ENCODE peak calls at places on chromosomes 11 and 22, in ten cellular contexts. One of them, this sample, is unnamed.

GRCh38 chr22:46220921-46221320 is 29.2 kb downstream of the CDPF1 start:
- DNase-seq in NCI-H2171 treated with DMSO at 0.1 percent for 48 hours: no peak
- DNase-seq in cardiac muscle cell: peak
- DNase-seq in mesendoderm: no peak
- DNase-seq in CD8-positive, alpha-beta memory T cell: no peak
- DNase-seq in stimulated activated CD4-positive, alpha-beta T cell treated with anti-CD3 and anti-CD28 coated beads, Interleukin-12 subunit alpha, Interleukin-12 subunit beta, amount 100 ng/mL, for 48 hours: no peak
- DNase-seq in neuronal stem cell: no peak
- DNase-seq in HT1080: peak
- DNase-seq in GM23248: peak
- DNase-seq in stimulated activated CD8-positive, alpha-beta memory T cell treated with anti-CD3 and anti-CD28 coated beads, Interleukin-7, amount 100 ng/mL, for 1 hour: no peak
- DNase-seq in this sample: no peak

GRCh38 chr11:70739811-70740474 is 341.6 kb downstream of the CTTN start:
- DNase-seq in cardiac muscle cell: no peak
- DNase-seq in HT1080: no peak
- DNase-seq in mesendoderm: peak
- DNase-seq in GM23248: no peak
- DNase-seq in stimulated activated CD4-positive, alpha-beta T cell treated with anti-CD3 and anti-CD28 coated beads, Interleukin-12 subunit alpha, Interleukin-12 subunit beta, amount 100 ng/mL, for 48 hours: no peak
- DNase-seq in neuronal stem cell: no peak
- DNase-seq in CD8-positive, alpha-beta memory T cell: no peak
- DNase-seq in NCI-H2171 treated with DMSO at 0.1 percent for 48 hours: no peak
- DNase-seq in stimulated activated CD8-positive, alpha-beta memory T cell treated with anti-CD3 and anti-CD28 coated beads, Interleukin-7, amount 100 ng/mL, for 1 hour: no peak
- DNase-seq in this sample: no peak

GRCh38 chr11:117826832-117827231 is 2.3 kb upstream of the FXYD2 start:
- DNase-seq in HT1080: no peak
- DNase-seq in stimulated activated CD8-positive, alpha-beta memory T cell treated with anti-CD3 and anti-CD28 coated beads, Interleukin-7, amount 100 ng/mL, for 1 hour: no peak
- DNase-seq in cardiac muscle cell: no peak
- DNase-seq in mesendoderm: no peak
- DNase-seq in NCI-H2171 treated with DMSO at 0.1 percent for 48 hours: no peak
- DNase-seq in neuronal stem cell: no peak
- DNase-seq in stimulated activated CD4-positive, alpha-beta T cell treated with anti-CD3 and anti-CD28 coated beads, Interleukin-12 subunit alpha, Interleukin-12 subunit beta, amount 100 ng/mL, for 48 hours: no peak
- DNase-seq in CD8-positive, alpha-beta memory T cell: no peak
- DNase-seq in GM23248: no peak
- DNase-seq in this sample: no peak

GRCh38 chr11:83655996-83656395 is 369.8 kb upstream of the CCDC90B start:
- DNase-seq in stimulated activated CD4-positive, alpha-beta T cell treated with anti-CD3 and anti-CD28 coated beads, Interleukin-12 subunit alpha, Interleukin-12 subunit beta, amount 100 ng/mL, for 48 hours: no peak
- DNase-seq in NCI-H2171 treated with DMSO at 0.1 percent for 48 hours: peak
- DNase-seq in HT1080: no peak
- DNase-seq in GM23248: peak
- DNase-seq in neuronal stem cell: no peak
- DNase-seq in mesendoderm: no peak
- DNase-seq in cardiac muscle cell: no peak
- DNase-seq in stimulated activated CD8-positive, alpha-beta memory T cell treated with anti-CD3 and anti-CD28 coated beads, Interleukin-7, amount 100 ng/mL, for 1 hour: no peak
- DNase-seq in CD8-positive, alpha-beta memory T cell: no peak
- DNase-seq in this sample: no peak

GRCh38 chr11:81574301-81574700 is 1159.4 kb downstream of the FAM181B start:
- DNase-seq in GM23248: no peak
- DNase-seq in stimulated activated CD8-positive, alpha-beta memory T cell treated with anti-CD3 and anti-CD28 coated beads, Interleukin-7, amount 100 ng/mL, for 1 hour: no peak
- DNase-seq in neuronal stem cell: no peak
- DNase-seq in NCI-H2171 treated with DMSO at 0.1 percent for 48 hours: no peak
- DNase-seq in stimulated activated CD4-positive, alpha-beta T cell treated with anti-CD3 and anti-CD28 coated beads, Interleukin-12 subunit alpha, Interleukin-12 subunit beta, amount 100 ng/mL, for 48 hours: no peak
- DNase-seq in HT1080: no peak
- DNase-seq in mesendoderm: no peak
- DNase-seq in CD8-positive, alpha-beta memory T cell: no peak
- DNase-seq in cardiac muscle cell: no peak
- DNase-seq in this sample: no peak

GRCh38 chr11:12802418-12803085 is 128.3 kb downstream of the TEAD1 start:
- DNase-seq in CD8-positive, alpha-beta memory T cell: no peak
- DNase-seq in HT1080: peak
- DNase-seq in mesendoderm: peak
- DNase-seq in GM23248: peak
- DNase-seq in cardiac muscle cell: peak
- DNase-seq in NCI-H2171 treated with DMSO at 0.1 percent for 48 hours: peak
- DNase-seq in stimulated activated CD4-positive, alpha-beta T cell treated with anti-CD3 and anti-CD28 coated beads, Interleukin-12 subunit alpha, Interleukin-12 subunit beta, amount 100 ng/mL, for 48 hours: no peak
- DNase-seq in neuronal stem cell: peak
- DNase-seq in stimulated activated CD8-positive, alpha-beta memory T cell treated with anti-CD3 and anti-CD28 coated beads, Interleukin-7, amount 100 ng/mL, for 1 hour: no peak
- DNase-seq in this sample: no peak

GRCh38 chr11:2655834-2656622 is 43.8 kb downstream of the KCNQ1OT1 start:
- DNase-seq in mesendoderm: peak
- DNase-seq in NCI-H2171 treated with DMSO at 0.1 percent for 48 hours: no peak
- DNase-seq in CD8-positive, alpha-beta memory T cell: no peak
- DNase-seq in stimulated activated CD8-positive, alpha-beta memory T cell treated with anti-CD3 and anti-CD28 coated beads, Interleukin-7, amount 100 ng/mL, for 1 hour: no peak
- DNase-seq in neuronal stem cell: no peak
- DNase-seq in cardiac muscle cell: peak
- DNase-seq in HT1080: peak
- DNase-seq in GM23248: peak
- DNase-seq in stimulated activated CD4-positive, alpha-beta T cell treated with anti-CD3 and anti-CD28 coated beads, Interleukin-12 subunit alpha, Interleukin-12 subunit beta, amount 100 ng/mL, for 48 hours: no peak
- DNase-seq in this sample: peak

GRCh38 chr11:35735903-35736302 is 73.3 kb downstream of the TRIM44 start:
- DNase-seq in neuronal stem cell: no peak
- DNase-seq in CD8-positive, alpha-beta memory T cell: no peak
- DNase-seq in stimulated activated CD4-positive, alpha-beta T cell treated with anti-CD3 and anti-CD28 coated beads, Interleukin-12 subunit alpha, Interleukin-12 subunit beta, amount 100 ng/mL, for 48 hours: no peak
- DNase-seq in stimulated activated CD8-positive, alpha-beta memory T cell treated with anti-CD3 and anti-CD28 coated beads, Interleukin-7, amount 100 ng/mL, for 1 hour: no peak
- DNase-seq in HT1080: no peak
- DNase-seq in NCI-H2171 treated with DMSO at 0.1 percent for 48 hours: no peak
- DNase-seq in GM23248: no peak
- DNase-seq in mesendoderm: no peak
- DNase-seq in cardiac muscle cell: peak
- DNase-seq in this sample: no peak

GRCh38 chr22:35914665-35915476 is 113.8 kb downstream of the RBFOX2 start:
- DNase-seq in mesendoderm: peak
- DNase-seq in stimulated activated CD4-positive, alpha-beta T cell treated with anti-CD3 and anti-CD28 coated beads, Interleukin-12 subunit alpha, Interleukin-12 subunit beta, amount 100 ng/mL, for 48 hours: no peak
- DNase-seq in NCI-H2171 treated with DMSO at 0.1 percent for 48 hours: peak
- DNase-seq in GM23248: peak
- DNase-seq in cardiac muscle cell: peak
- DNase-seq in stimulated activated CD8-positive, alpha-beta memory T cell treated with anti-CD3 and anti-CD28 coated beads, Interleukin-7, amount 100 ng/mL, for 1 hour: no peak
- DNase-seq in HT1080: peak
- DNase-seq in neuronal stem cell: peak
- DNase-seq in CD8-positive, alpha-beta memory T cell: no peak
- DNase-seq in this sample: peak

GRCh38 chr11:72637198-72637597 is 37.0 kb downstream of the PDE2A start:
- DNase-seq in stimulated activated CD4-positive, alpha-beta T cell treated with anti-CD3 and anti-CD28 coated beads, Interleukin-12 subunit alpha, Interleukin-12 subunit beta, amount 100 ng/mL, for 48 hours: no peak
- DNase-seq in HT1080: no peak
- DNase-seq in NCI-H2171 treated with DMSO at 0.1 percent for 48 hours: peak
- DNase-seq in cardiac muscle cell: no peak
- DNase-seq in neuronal stem cell: no peak
- DNase-seq in stimulated activated CD8-positive, alpha-beta memory T cell treated with anti-CD3 and anti-CD28 coated beads, Interleukin-7, amount 100 ng/mL, for 1 hour: no peak
- DNase-seq in GM23248: no peak
- DNase-seq in CD8-positive, alpha-beta memory T cell: no peak
- DNase-seq in mesendoderm: no peak
- DNase-seq in this sample: no peak

GRCh38 chr11:75792127-75792731 is 22.8 kb upstream of the UVRAG start:
- DNase-seq in NCI-H2171 treated with DMSO at 0.1 percent for 48 hours: no peak
- DNase-seq in GM23248: no peak
- DNase-seq in mesendoderm: no peak
- DNase-seq in stimulated activated CD8-positive, alpha-beta memory T cell treated with anti-CD3 and anti-CD28 coated beads, Interleukin-7, amount 100 ng/mL, for 1 hour: no peak
- DNase-seq in CD8-positive, alpha-beta memory T cell: no peak
- DNase-seq in neuronal stem cell: no peak
- DNase-seq in cardiac muscle cell: no peak
- DNase-seq in stimulated activated CD4-positive, alpha-beta T cell treated with anti-CD3 and anti-CD28 coated beads, Interleukin-12 subunit alpha, Interleukin-12 subunit beta, amount 100 ng/mL, for 48 hours: no peak
- DNase-seq in HT1080: no peak
- DNase-seq in this sample: no peak

GRCh38 chr11:111631666-111632039 is 29.4 kb downstream of the SIK2 start:
- DNase-seq in cardiac muscle cell: peak
- DNase-seq in NCI-H2171 treated with DMSO at 0.1 percent for 48 hours: no peak
- DNase-seq in CD8-positive, alpha-beta memory T cell: no peak
- DNase-seq in mesendoderm: peak
- DNase-seq in neuronal stem cell: no peak
- DNase-seq in HT1080: peak
- DNase-seq in GM23248: peak
- DNase-seq in stimulated activated CD8-positive, alpha-beta memory T cell treated with anti-CD3 and anti-CD28 coated beads, Interleukin-7, amount 100 ng/mL, for 1 hour: no peak
- DNase-seq in stimulated activated CD4-positive, alpha-beta T cell treated with anti-CD3 and anti-CD28 coated beads, Interleukin-12 subunit alpha, Interleukin-12 subunit beta, amount 100 ng/mL, for 48 hours: no peak
- DNase-seq in this sample: no peak

GRCh38 chr11:119416606-119417580 is 6.1 kb downstream of the THY1 start:
- DNase-seq in stimulated activated CD8-positive, alpha-beta memory T cell treated with anti-CD3 and anti-CD28 coated beads, Interleukin-7, amount 100 ng/mL, for 1 hour: no peak
- DNase-seq in GM23248: peak
- DNase-seq in neuronal stem cell: no peak
- DNase-seq in HT1080: peak
- DNase-seq in stimulated activated CD4-positive, alpha-beta T cell treated with anti-CD3 and anti-CD28 coated beads, Interleukin-12 subunit alpha, Interleukin-12 subunit beta, amount 100 ng/mL, for 48 hours: no peak
- DNase-seq in CD8-positive, alpha-beta memory T cell: no peak
- DNase-seq in NCI-H2171 treated with DMSO at 0.1 percent for 48 hours: no peak
- DNase-seq in cardiac muscle cell: peak
- DNase-seq in mesendoderm: peak
- DNase-seq in this sample: no peak

GRCh38 chr22:48631288-48631687 is 1196.4 kb downstream of the BRD1 start:
- DNase-seq in cardiac muscle cell: no peak
- DNase-seq in NCI-H2171 treated with DMSO at 0.1 percent for 48 hours: no peak
- DNase-seq in GM23248: no peak
- DNase-seq in HT1080: no peak
- DNase-seq in mesendoderm: no peak
- DNase-seq in neuronal stem cell: no peak
- DNase-seq in stimulated activated CD8-positive, alpha-beta memory T cell treated with anti-CD3 and anti-CD28 coated beads, Interleukin-7, amount 100 ng/mL, for 1 hour: no peak
- DNase-seq in CD8-positive, alpha-beta memory T cell: no peak
- DNase-seq in stimulated activated CD4-positive, alpha-beta T cell treated with anti-CD3 and anti-CD28 coated beads, Interleukin-12 subunit alpha, Interleukin-12 subunit beta, amount 100 ng/mL, for 48 hours: no peak
- DNase-seq in this sample: no peak

GRCh38 chr22:22348127-22348814 is 103.7 kb downstream of the VPREB1 start:
- DNase-seq in stimulated activated CD4-positive, alpha-beta T cell treated with anti-CD3 and anti-CD28 coated beads, Interleukin-12 subunit alpha, Interleukin-12 subunit beta, amount 100 ng/mL, for 48 hours: no peak
- DNase-seq in stimulated activated CD8-positive, alpha-beta memory T cell treated with anti-CD3 and anti-CD28 coated beads, Interleukin-7, amount 100 ng/mL, for 1 hour: no peak
- DNase-seq in HT1080: no peak
- DNase-seq in GM23248: peak
- DNase-seq in CD8-positive, alpha-beta memory T cell: no peak
- DNase-seq in mesendoderm: peak
- DNase-seq in neuronal stem cell: peak
- DNase-seq in cardiac muscle cell: no peak
- DNase-seq in NCI-H2171 treated with DMSO at 0.1 percent for 48 hours: no peak
- DNase-seq in this sample: no peak

GRCh38 chr11:12692238-12693074 is 18.2 kb downstream of the TEAD1 start:
- DNase-seq in cardiac muscle cell: peak
- DNase-seq in stimulated activated CD4-positive, alpha-beta T cell treated with anti-CD3 and anti-CD28 coated beads, Interleukin-12 subunit alpha, Interleukin-12 subunit beta, amount 100 ng/mL, for 48 hours: no peak
- DNase-seq in NCI-H2171 treated with DMSO at 0.1 percent for 48 hours: no peak
- DNase-seq in mesendoderm: peak
- DNase-seq in CD8-positive, alpha-beta memory T cell: no peak
- DNase-seq in stimulated activated CD8-positive, alpha-beta memory T cell treated with anti-CD3 and anti-CD28 coated beads, Interleukin-7, amount 100 ng/mL, for 1 hour: no peak
- DNase-seq in neuronal stem cell: no peak
- DNase-seq in GM23248: peak
- DNase-seq in HT1080: peak
- DNase-seq in this sample: peak

GRCh38 chr22:23246982-23247766 is 66.9 kb downstream of the BCR start:
- DNase-seq in GM23248: no peak
- DNase-seq in stimulated activated CD4-positive, alpha-beta T cell treated with anti-CD3 and anti-CD28 coated beads, Interleukin-12 subunit alpha, Interleukin-12 subunit beta, amount 100 ng/mL, for 48 hours: no peak
- DNase-seq in cardiac muscle cell: no peak
- DNase-seq in mesendoderm: no peak
- DNase-seq in stimulated activated CD8-positive, alpha-beta memory T cell treated with anti-CD3 and anti-CD28 coated beads, Interleukin-7, amount 100 ng/mL, for 1 hour: no peak
- DNase-seq in CD8-positive, alpha-beta memory T cell: no peak
- DNase-seq in NCI-H2171 treated with DMSO at 0.1 percent for 48 hours: no peak
- DNase-seq in neuronal stem cell: no peak
- DNase-seq in HT1080: no peak
- DNase-seq in this sample: no peak

GRCh38 chr11:117696489-117696888 is 100.5 kb downstream of the DSCAML1 start:
- DNase-seq in stimulated activated CD4-positive, alpha-beta T cell treated with anti-CD3 and anti-CD28 coated beads, Interleukin-12 subunit alpha, Interleukin-12 subunit beta, amount 100 ng/mL, for 48 hours: no peak
- DNase-seq in neuronal stem cell: no peak
- DNase-seq in CD8-positive, alpha-beta memory T cell: no peak
- DNase-seq in NCI-H2171 treated with DMSO at 0.1 percent for 48 hours: no peak
- DNase-seq in mesendoderm: peak
- DNase-seq in cardiac muscle cell: no peak
- DNase-seq in HT1080: no peak
- DNase-seq in GM23248: no peak
- DNase-seq in stimulated activated CD8-positive, alpha-beta memory T cell treated with anti-CD3 and anti-CD28 coated beads, Interleukin-7, amount 100 ng/mL, for 1 hour: no peak
- DNase-seq in this sample: no peak

GRCh38 chr11:83971063-83971462 is 684.9 kb upstream of the CCDC90B start:
- DNase-seq in stimulated activated CD4-positive, alpha-beta T cell treated with anti-CD3 and anti-CD28 coated beads, Interleukin-12 subunit alpha, Interleukin-12 subunit beta, amount 100 ng/mL, for 48 hours: no peak
- DNase-seq in mesendoderm: peak
- DNase-seq in stimulated activated CD8-positive, alpha-beta memory T cell treated with anti-CD3 and anti-CD28 coated beads, Interleukin-7, amount 100 ng/mL, for 1 hour: no peak
- DNase-seq in neuronal stem cell: peak
- DNase-seq in HT1080: peak
- DNase-seq in CD8-positive, alpha-beta memory T cell: no peak
- DNase-seq in GM23248: peak
- DNase-seq in NCI-H2171 treated with DMSO at 0.1 percent for 48 hours: no peak
- DNase-seq in cardiac muscle cell: peak
- DNase-seq in this sample: no peak

GRCh38 chr22:49156662-49157285 is 670.9 kb downstream of the BRD1 start:
- DNase-seq in mesendoderm: no peak
- DNase-seq in GM23248: no peak
- DNase-seq in stimulated activated CD4-positive, alpha-beta T cell treated with anti-CD3 and anti-CD28 coated beads, Interleukin-12 subunit alpha, Interleukin-12 subunit beta, amount 100 ng/mL, for 48 hours: no peak
- DNase-seq in HT1080: no peak
- DNase-seq in neuronal stem cell: no peak
- DNase-seq in stimulated activated CD8-positive, alpha-beta memory T cell treated with anti-CD3 and anti-CD28 coated beads, Interleukin-7, amount 100 ng/mL, for 1 hour: no peak
- DNase-seq in NCI-H2171 treated with DMSO at 0.1 percent for 48 hours: peak
- DNase-seq in cardiac muscle cell: no peak
- DNase-seq in CD8-positive, alpha-beta memory T cell: no peak
- DNase-seq in this sample: no peak

This sample was measured in HEK293T.